ENCODE peak calls at places on chromosomes 3 and 15, in seven cellular contexts. One of them, this sample, is unnamed.

GRCh38 chr3:115980709-115981108 is 357.4 kb downstream of the GAP43 start:
- DNase-seq in EH: no peak
- DNase-seq in mucosa of gallbladder: no peak
- DNase-seq in COR-L47: no peak
- DNase-seq in Caco-2: no peak
- DNase-seq in RWPE2: no peak
- DNase-seq in pancreas: no peak
- DNase-seq in this sample: no peak

GRCh38 chr3:159631226-159631625 is 357.4 kb upstream of the IL12A start:
- DNase-seq in COR-L47: no peak
- DNase-seq in RWPE2: no peak
- DNase-seq in EH: no peak
- DNase-seq in Caco-2: no peak
- DNase-seq in pancreas: no peak
- DNase-seq in mucosa of gallbladder: no peak
- DNase-seq in this sample: no peak

GRCh38 chr3:197394464-197395321 is 96.3 kb upstream of the DLG1 start:
- DNase-seq in mucosa of gallbladder: peak
- DNase-seq in COR-L47: no peak
- DNase-seq in pancreas: no peak
- DNase-seq in Caco-2: no peak
- DNase-seq in EH: peak
- DNase-seq in RWPE2: peak
- DNase-seq in this sample: no peak

GRCh38 chr3:50495609-50496423 is 7.6 kb downstream of the CACNA2D2 start:
- DNase-seq in Caco-2: no peak
- DNase-seq in mucosa of gallbladder: no peak
- DNase-seq in RWPE2: no peak
- DNase-seq in pancreas: no peak
- DNase-seq in EH: no peak
- DNase-seq in COR-L47: no peak
- DNase-seq in this sample: no peak

GRCh38 chr3:128322030-128323022 is 144.4 kb downstream of the DNAJB8 start:
- DNase-seq in pancreas: peak
- DNase-seq in RWPE2: no peak
- DNase-seq in EH: peak
- DNase-seq in mucosa of gallbladder: peak
- DNase-seq in COR-L47: peak
- DNase-seq in Caco-2: peak
- DNase-seq in this sample: no peak

GRCh38 chr3:150411971-150412370 is 3.9 kb downstream of the TSC22D2 start:
- DNase-seq in pancreas: no peak
- DNase-seq in Caco-2: no peak
- DNase-seq in RWPE2: no peak
- DNase-seq in mucosa of gallbladder: no peak
- DNase-seq in EH: peak
- DNase-seq in COR-L47: no peak
- DNase-seq in this sample: no peak

GRCh38 chr3:71979155-71979554 is 194.2 kb upstream of the PROK2 start:
- DNase-seq in COR-L47: no peak
- DNase-seq in Caco-2: peak
- DNase-seq in EH: no peak
- DNase-seq in pancreas: no peak
- DNase-seq in RWPE2: no peak
- DNase-seq in mucosa of gallbladder: no peak
- DNase-seq in this sample: no peak

GRCh38 chr3:6222069-6222468 is 638.8 kb upstream of the GRM7 start:
- DNase-seq in pancreas: no peak
- DNase-seq in EH: no peak
- DNase-seq in mucosa of gallbladder: no peak
- DNase-seq in RWPE2: no peak
- DNase-seq in Caco-2: no peak
- DNase-seq in COR-L47: no peak
- DNase-seq in this sample: no peak

GRCh38 chr3:31234143-31234542 is 298.6 kb upstream of the STT3B start:
- DNase-seq in EH: no peak
- DNase-seq in RWPE2: no peak
- DNase-seq in COR-L47: no peak
- DNase-seq in pancreas: no peak
- DNase-seq in mucosa of gallbladder: no peak
- DNase-seq in Caco-2: no peak
- DNase-seq in this sample: no peak

GRCh38 chr3:136667081-136667480 is 85.1 kb downstream of the STAG1 start:
- DNase-seq in Caco-2: no peak
- DNase-seq in EH: peak
- DNase-seq in RWPE2: no peak
- DNase-seq in mucosa of gallbladder: no peak
- DNase-seq in COR-L47: no peak
- DNase-seq in pancreas: no peak
- DNase-seq in this sample: no peak

GRCh38 chr3:22012471-22012870 is 261.5 kb upstream of the ZNF385D start:
- DNase-seq in Caco-2: no peak
- DNase-seq in pancreas: no peak
- DNase-seq in RWPE2: no peak
- DNase-seq in COR-L47: no peak
- DNase-seq in EH: peak
- DNase-seq in mucosa of gallbladder: no peak
- DNase-seq in this sample: no peak

GRCh38 chr15:58994906-58995453 is 7.5 kb downstream of the RNF111 start:
- DNase-seq in EH: no peak
- DNase-seq in Caco-2: no peak
- DNase-seq in RWPE2: no peak
- DNase-seq in COR-L47: no peak
- DNase-seq in mucosa of gallbladder: no peak
- DNase-seq in pancreas: no peak
- DNase-seq in this sample: no peak

GRCh38 chr15:40420793-40421192 is 15.2 kb downstream of the IVD start:
- DNase-seq in RWPE2: no peak
- DNase-seq in pancreas: peak
- DNase-seq in COR-L47: peak
- DNase-seq in mucosa of gallbladder: peak
- DNase-seq in Caco-2: no peak
- DNase-seq in EH: no peak
- DNase-seq in this sample: peak

GRCh38 chr3:55089211-55089610 is 161.4 kb upstream of the LRTM1 start:
- DNase-seq in RWPE2: no peak
- DNase-seq in pancreas: no peak
- DNase-seq in Caco-2: no peak
- DNase-seq in mucosa of gallbladder: no peak
- DNase-seq in EH: peak
- DNase-seq in COR-L47: no peak
- DNase-seq in this sample: no peak

GRCh38 chr3:13520326-13520880 is 28.5 kb upstream of the FBLN2 start:
- DNase-seq in mucosa of gallbladder: no peak
- DNase-seq in Caco-2: no peak
- DNase-seq in RWPE2: no peak
- DNase-seq in pancreas: no peak
- DNase-seq in COR-L47: no peak
- DNase-seq in EH: no peak
- DNase-seq in this sample: no peak

GRCh38 chr15:95663156-95663831 is 667.2 kb upstream of the NR2F2 start:
- DNase-seq in Caco-2: no peak
- DNase-seq in EH: peak
- DNase-seq in mucosa of gallbladder: no peak
- DNase-seq in pancreas: no peak
- DNase-seq in COR-L47: no peak
- DNase-seq in RWPE2: no peak
- DNase-seq in this sample: no peak

GRCh38 chr3:123424999-123425386 is 23.9 kb downstream of the ADCY5 start:
- DNase-seq in COR-L47: no peak
- DNase-seq in pancreas: no peak
- DNase-seq in RWPE2: no peak
- DNase-seq in mucosa of gallbladder: no peak
- DNase-seq in EH: no peak
- DNase-seq in Caco-2: no peak
- DNase-seq in this sample: no peak

GRCh38 chr3:151228291-151229125 is 25.5 kb upstream of the GPR171 start:
- DNase-seq in COR-L47: no peak
- DNase-seq in RWPE2: no peak
- DNase-seq in Caco-2: no peak
- DNase-seq in pancreas: no peak
- DNase-seq in mucosa of gallbladder: no peak
- DNase-seq in EH: peak
- DNase-seq in this sample: no peak

GRCh38 chr15:98442379-98442833 is 205.9 kb upstream of the IGF1R start:
- DNase-seq in Caco-2: peak
- DNase-seq in RWPE2: no peak
- DNase-seq in pancreas: peak
- DNase-seq in mucosa of gallbladder: peak
- DNase-seq in EH: peak
- DNase-seq in COR-L47: peak
- DNase-seq in this sample: peak

This sample was measured in SHP77.